ENCODE peak calls at places on chromosome 19, in four cellular contexts. One of them, this sample, is unnamed.

GRCh38 chr19:29188704-29189375 is 24.1 kb downstream of the UQCRFS1 start:
- DNase-seq in effector memory CD8-positive, alpha-beta T cell: no peak
- DNase-seq in ELR: no peak
- DNase-seq in effector CD4-positive, alpha-beta T cell: no peak
- DNase-seq in this sample: peak

GRCh38 chr19:18421371-18421959 is 2.3 kb downstream of the SSBP4 start:
- DNase-seq in effector memory CD8-positive, alpha-beta T cell: no peak
- DNase-seq in ELR: no peak
- DNase-seq in effector CD4-positive, alpha-beta T cell: no peak
- DNase-seq in this sample: no peak

GRCh38 chr19:45078390-45079062 is 534 bp upstream of the GEMIN7 start:
- DNase-seq in effector memory CD8-positive, alpha-beta T cell: no peak
- DNase-seq in ELR: no peak
- DNase-seq in effector CD4-positive, alpha-beta T cell: no peak
- DNase-seq in this sample: no peak

GRCh38 chr19:16316506-16316882 is 8.1 kb upstream of the KLF2 start:
- DNase-seq in effector memory CD8-positive, alpha-beta T cell: no peak
- DNase-seq in ELR: no peak
- DNase-seq in effector CD4-positive, alpha-beta T cell: no peak
- DNase-seq in this sample: no peak

GRCh38 chr19:525029-525428 is 6.5 kb upstream of the CDC34 start:
- DNase-seq in effector memory CD8-positive, alpha-beta T cell: no peak
- DNase-seq in ELR: no peak
- DNase-seq in effector CD4-positive, alpha-beta T cell: no peak
- DNase-seq in this sample: no peak

GRCh38 chr19:7099597-7099921 is 30.1 kb downstream of the ZNF557 start:
- DNase-seq in effector memory CD8-positive, alpha-beta T cell: no peak
- DNase-seq in ELR: no peak
- DNase-seq in effector CD4-positive, alpha-beta T cell: no peak
- DNase-seq in this sample: no peak

GRCh38 chr19:32691952-32692726 is 518 bp downstream of the NUDT19 start:
- DNase-seq in effector memory CD8-positive, alpha-beta T cell: peak
- DNase-seq in ELR: peak
- DNase-seq in effector CD4-positive, alpha-beta T cell: peak
- DNase-seq in this sample: peak

GRCh38 chr19:45468159-45468651 is 409 bp downstream of the FOSB start:
- DNase-seq in effector memory CD8-positive, alpha-beta T cell: peak
- DNase-seq in ELR: peak
- DNase-seq in effector CD4-positive, alpha-beta T cell: peak
- DNase-seq in this sample: peak

GRCh38 chr19:49362048-49362925 is at the start of gene TEAD2:
- DNase-seq in effector memory CD8-positive, alpha-beta T cell: no peak
- DNase-seq in ELR: peak
- DNase-seq in effector CD4-positive, alpha-beta T cell: no peak
- DNase-seq in this sample: peak

GRCh38 chr19:35513231-35513974 is at the start of gene DMKN:
- DNase-seq in effector memory CD8-positive, alpha-beta T cell: no peak
- DNase-seq in ELR: peak
- DNase-seq in effector CD4-positive, alpha-beta T cell: no peak
- DNase-seq in this sample: peak

GRCh38 chr19:30153326-30154210 is 211.5 kb downstream of the URI1 start:
- DNase-seq in effector memory CD8-positive, alpha-beta T cell: no peak
- DNase-seq in ELR: no peak
- DNase-seq in effector CD4-positive, alpha-beta T cell: no peak
- DNase-seq in this sample: no peak

GRCh38 chr19:51660975-51661600 is 14.5 kb upstream of the SIGLEC14 start:
- DNase-seq in effector memory CD8-positive, alpha-beta T cell: peak
- DNase-seq in ELR: peak
- DNase-seq in effector CD4-positive, alpha-beta T cell: peak
- DNase-seq in this sample: peak

This sample was measured in EL.